ENCODE peak calls at places on chromosomes 16 and 17, in nine cellular contexts. J is fibroblast of pulmonary artery, U is DMS153, S is EL, P is GM13977, D is psoas muscle, W is NAMALWA, B is A172, Y is AG10803. N is an unnamed sample.
A peak's percentile ranks its signal among the peaks of the same experiment; 100 is the strongest.

GRCh38 chr16:49932943-49933342 is 77.0 kb upstream of the ZNF423 start:
- DNase-seq in J (peak; percentile 42), U (no peak), D (no peak), B (peak; percentile 26), P (no peak), Y (peak; percentile 45), S (peak; percentile 66), W (no peak), N (peak; percentile 24)

GRCh38 chr16:2675714-2676113 is 6.6 kb upstream of the KCTD5 start:
- DNase-seq in D (no peak), B (no peak), S (peak; percentile 10), J (no peak), W (no peak), U (no peak), Y (no peak), P (no peak), N (peak; percentile 62)

GRCh38 chr16:82368041-82368440 is 198.0 kb upstream of the MPHOSPH6 start:
- DNase-seq in Y (peak; percentile 35), P (peak; percentile 30), B (peak; percentile 35), W (peak; percentile 42), J (peak; percentile 26), S (peak; percentile 27), U (no peak), D (peak; percentile 59), N (peak; percentile 62)

GRCh38 chr17:60677308-60678117 is at the start of gene BCAS3:
- DNase-seq in P (peak; percentile 97), U (peak; percentile 96), J (peak; percentile 99), Y (peak; percentile 99), S (peak; percentile 99), D (peak; percentile 99), B (peak; percentile 100), W (peak; percentile 99), N (peak; percentile 97)

GRCh38 chr17:69608808-69609494 is 194.5 kb downstream of the MAP2K6 start:
- DNase-seq in J (peak; percentile 82), S (peak; percentile 93), Y (peak; percentile 99), B (peak; percentile 43), W (no peak), D (no peak), U (no peak), P (no peak), N (peak; percentile 48)

GRCh38 chr17:36614974-36615373 is 13.6 kb downstream of the MRM1 start:
- DNase-seq in P (no peak), D (no peak), B (no peak), Y (no peak), S (no peak), U (no peak), W (no peak), J (no peak), N (no peak)

GRCh38 chr17:76104896-76105231 is 1.3 kb upstream of the EXOC7 start:
- DNase-seq in S (no peak), B (no peak), U (no peak), D (no peak), Y (no peak), P (no peak), J (no peak), W (no peak), N (no peak)

GRCh38 chr16:70661918-70662641 is 15.7 kb downstream of the IL34 start:
- DNase-seq in Y (no peak), S (no peak), P (no peak), J (peak; percentile 43), W (no peak), B (peak; percentile 60), D (no peak), U (no peak), N (peak; percentile 53)

GRCh38 chr16:56632160-56632847 is at the start of gene MT1M:
- DNase-seq in Y (no peak), D (peak; percentile 85), S (peak; percentile 28), U (no peak), B (no peak), P (no peak), J (no peak), W (no peak), N (no peak)

GRCh38 chr17:31907342-31907975 is 6.0 kb upstream of the UTP6 start:
- DNase-seq in P (no peak), D (no peak), Y (peak; percentile 57), J (peak; percentile 65), U (no peak), S (peak; percentile 54), B (peak; percentile 41), W (no peak), N (peak; percentile 41)

GRCh38 chr17:55056530-55056929 is 88.0 kb downstream of the STXBP4 start:
- DNase-seq in J (no peak), U (peak; percentile 10), W (no peak), D (no peak), S (no peak), P (no peak), B (peak; percentile 2), Y (no peak), N (no peak)

GRCh38 chr16:1407749-1408148 is 6.8 kb downstream of the UNKL start:
- DNase-seq in B (no peak), P (no peak), J (peak; percentile 7), W (no peak), Y (peak; percentile 80), U (no peak), D (peak; percentile 70), S (no peak), N (no peak)

GRCh38 chr17:75814900-75815373 is 29.3 kb downstream of the UNC13D start:
- DNase-seq in J (peak; percentile 64), B (peak; percentile 87), S (peak; percentile 87), P (no peak), D (peak; percentile 35), Y (peak; percentile 44), W (no peak), U (no peak), N (peak; percentile 81)

GRCh38 chr16:78206623-78207223 is 107.3 kb downstream of the WWOX start:
- DNase-seq in B (no peak), J (no peak), W (no peak), S (no peak), Y (no peak), D (no peak), P (no peak), U (no peak), N (no peak)

GRCh38 chr17:14926526-14927122 is 338.5 kb downstream of the PMP22 start:
- DNase-seq in Y (peak; percentile 78), P (peak; percentile 12), J (peak; percentile 83), B (peak; percentile 62), W (peak; percentile 43), S (peak; percentile 72), D (no peak), U (no peak), N (peak; percentile 71)

GRCh38 chr17:16371742-16372141 is 9.1 kb upstream of the UBB start:
- DNase-seq in S (peak; percentile 81), P (no peak), B (peak; percentile 62), W (no peak), U (no peak), J (peak; percentile 62), D (no peak), Y (peak; percentile 52), N (peak; percentile 67)

GRCh38 chr17:37585066-37585465 is 24.2 kb downstream of the SYNRG start:
- DNase-seq in P (no peak), J (no peak), W (no peak), Y (no peak), D (no peak), B (no peak), S (no peak), U (no peak), N (no peak)

GRCh38 chr16:61263400-61263799 is 772.8 kb downstream of the CDH8 start:
- DNase-seq in Y (no peak), U (no peak), S (no peak), W (no peak), B (no peak), P (no peak), D (no peak), J (no peak), N (no peak)

GRCh38 chr17:42855048-42855596 is 4.1 kb downstream of the AOC3 start:
- DNase-seq in P (no peak), W (no peak), J (no peak), Y (no peak), D (no peak), B (no peak), U (no peak), S (no peak), N (no peak)

GRCh38 chr17:77675816-77676799 is 282.4 kb upstream of the TNRC6C start:
- DNase-seq in D (no peak), B (no peak), S (no peak), P (no peak), W (no peak), U (no peak), Y (peak; percentile 27), J (no peak), N (no peak)

GRCh38 chr16:74560912-74561311 is 46.0 kb downstream of the GLG1 start:
- DNase-seq in J (no peak), Y (no peak), D (no peak), B (no peak), P (no peak), S (no peak), U (no peak), W (no peak), N (no peak)

GRCh38 chr16:55035037-55035436 is 104.4 kb downstream of the IRX5 start:
- DNase-seq in U (no peak), P (peak; percentile 59), J (no peak), W (peak; percentile 59), Y (no peak), D (no peak), B (no peak), S (peak; percentile 13), N (peak; percentile 57)

GRCh38 chr17:27494192-27495091 is 38.2 kb downstream of the KSR1 start:
- DNase-seq in U (peak; percentile 50), Y (peak; percentile 83), P (no peak), J (peak; percentile 55), W (no peak), B (peak; percentile 49), S (no peak), D (peak; percentile 87), N (no peak)

GRCh38 chr17:57995076-57995956 is 7.3 kb upstream of the VEZF1 start:
- DNase-seq in P (peak; percentile 61), Y (peak; percentile 85), S (peak; percentile 83), D (peak; percentile 87), W (peak; percentile 83), B (peak; percentile 90), J (peak; percentile 87), U (peak; percentile 57), N (peak; percentile 62)

GRCh38 chr17:61717352-61717751 is 126.3 kb upstream of the NACA2 start:
- DNase-seq in D (no peak), P (no peak), B (no peak), S (no peak), J (no peak), Y (no peak), W (no peak), U (no peak), N (no peak)

GRCh38 chr16:30997887-30998711 is 12.3 kb downstream of the STX1B start:
- DNase-seq in D (no peak), Y (peak; percentile 82), W (no peak), S (peak; percentile 96), B (peak; percentile 94), U (no peak), P (no peak), J (peak; percentile 62), N (peak; percentile 93)

GRCh38 chr17:57370051-57370581 is 113.8 kb downstream of the MSI2 start:
- DNase-seq in S (peak; percentile 74), B (peak; percentile 12), W (no peak), J (peak; percentile 92), D (no peak), U (no peak), P (no peak), Y (peak; percentile 73), N (peak; percentile 6)

GRCh38 chr17:28878981-28879380 is 18.6 kb downstream of the FLOT2 start:
- DNase-seq in S (peak; percentile 36), B (peak; percentile 59), P (peak; percentile 63), U (peak; percentile 2), J (peak; percentile 58), D (no peak), Y (peak; percentile 32), W (peak; percentile 68), N (peak; percentile 35)

GRCh38 chr17:35147313-35147982 is at the start of gene UNC45B:
- DNase-seq in S (no peak), W (no peak), P (no peak), D (peak; percentile 88), Y (no peak), B (no peak), J (no peak), U (no peak), N (no peak)

GRCh38 chr16:77974883-77975282 is 47.5 kb upstream of the CLEC3A start:
- DNase-seq in P (no peak), W (peak; percentile 17), B (peak; percentile 19), U (peak; percentile 44), S (no peak), D (no peak), Y (no peak), J (no peak), N (peak; percentile 20)

GRCh38 chr16:13780841-13781553 is 139.0 kb upstream of the ERCC4 start:
- DNase-seq in Y (no peak), W (no peak), S (no peak), U (no peak), D (no peak), B (no peak), J (no peak), P (no peak), N (no peak)

N was measured in Daoy.